ENCODE peak calls at places on chromosome 10, in four cellular contexts. U is neuronal stem cell, E is hepatocyte, I is IMR-90. D is an unnamed sample.

GRCh38 chr10:80471715-80472233 is 17.7 kb downstream of the TSPAN14 start:
- DNase-seq in U (no peak), E (no peak), I (no peak), D (no peak)

GRCh38 chr10:3210251-3210650 is 37.7 kb upstream of the PITRM1 start:
- DNase-seq in U (no peak), E (no peak), I (no peak), D (no peak)

GRCh38 chr10:48447356-48448215 is 141.1 kb downstream of the MAPK8 start:
- DNase-seq in U (no peak), E (no peak), I (no peak), D (no peak)

GRCh38 chr10:24882047-24882698 is 70.2 kb downstream of the PRTFDC1 start:
- DNase-seq in U (no peak), E (no peak), I (peak; percentile 60), D (no peak)

GRCh38 chr10:59227136-59227673 is 50.8 kb downstream of the PHYHIPL start:
- DNase-seq in U (no peak), E (no peak), I (no peak), D (no peak)

GRCh38 chr10:19250542-19250941 is 201.9 kb downstream of the MALRD1 start:
- DNase-seq in U (no peak), E (no peak), I (peak; percentile 93), D (no peak)

GRCh38 chr10:124532106-124532641 is 70.6 kb downstream of the LHPP start:
- DNase-seq in U (no peak), E (peak; percentile 69), I (no peak), D (peak; percentile 28)

GRCh38 chr10:60203993-60204618 is 185.6 kb downstream of the ANK3 start:
- DNase-seq in U (peak; percentile 21), E (peak; percentile 60), I (peak; percentile 54), D (no peak)

GRCh38 chr10:110567201-110568054 is at the start of gene SMC3:
- DNase-seq in U (peak; percentile 98), E (peak; percentile 95), I (peak; percentile 96), D (peak; percentile 92)

GRCh38 chr10:79981673-79982485 is 33.0 kb upstream of the SFTPD start:
- DNase-seq in U (peak; percentile 36), E (peak; percentile 80), I (peak; percentile 2), D (peak; percentile 32)

GRCh38 chr10:28269842-28270456 is 32.9 kb downstream of the MPP7 start:
- DNase-seq in U (no peak), E (no peak), I (no peak), D (no peak)

GRCh38 chr10:14466256-14466655 is 135.5 kb upstream of the FRMD4A start:
- DNase-seq in U (no peak), E (no peak), I (peak; percentile 49), D (no peak)

GRCh38 chr10:63976538-63976937 is 455.3 kb downstream of the REEP3 start:
- DNase-seq in U (peak; percentile 29), E (peak; percentile 66), I (peak; percentile 6), D (peak; percentile 57)

GRCh38 chr10:102309236-102309635 is 63.9 kb downstream of the GBF1 start:
- DNase-seq in U (no peak), E (no peak), I (no peak), D (no peak)

GRCh38 chr10:119670717-119671116 is 19.5 kb downstream of the BAG3 start:
- DNase-seq in U (no peak), E (no peak), I (peak; percentile 65), D (no peak)

GRCh38 chr10:80122110-80122710 is 10.3 kb upstream of the PLAC9 start:
- DNase-seq in U (no peak), E (no peak), I (no peak), D (no peak)

GRCh38 chr10:35212856-35213255 is 86.2 kb downstream of the CREM start:
- DNase-seq in U (no peak), E (no peak), I (no peak), D (no peak)

GRCh38 chr10:77940225-77940624 is 13.7 kb upstream of the DLG5 start:
- DNase-seq in U (no peak), E (no peak), I (no peak), D (no peak)

GRCh38 chr10:37584643-37585042 is 272.8 kb downstream of the ZNF248 start:
- DNase-seq in U (no peak), E (no peak), I (no peak), D (no peak)

GRCh38 chr10:110151467-110151866 is 55.9 kb upstream of the MXI1 start:
- DNase-seq in U (no peak), E (peak; percentile 69), I (no peak), D (no peak)

GRCh38 chr10:11279286-11279685 is 261.6 kb downstream of the CELF2 start:
- DNase-seq in U (no peak), E (no peak), I (no peak), D (no peak)

GRCh38 chr10:71548494-71548846 is 151.8 kb downstream of the CDH23 start:
- DNase-seq in U (no peak), E (peak; percentile 46), I (peak; percentile 0), D (no peak)

GRCh38 chr10:101080933-101081546 is 19.3 kb downstream of the KAZALD1 start:
- DNase-seq in U (peak; percentile 49), E (peak; percentile 49), I (peak; percentile 29), D (no peak)

GRCh38 chr10:48935141-48935540 is 4.5 kb downstream of the LRRC18 start:
- DNase-seq in U (no peak), E (no peak), I (no peak), D (no peak)

GRCh38 chr10:28624351-28624750 is 53.0 kb upstream of the BAMBI start:
- DNase-seq in U (no peak), E (no peak), I (no peak), D (no peak)

GRCh38 chr10:60537697-60538096 is 148.0 kb upstream of the ANK3 start:
- DNase-seq in U (no peak), E (no peak), I (peak; percentile 1), D (no peak)

GRCh38 chr10:133324198-133324792 is 12.4 kb downstream of the CALY start:
- DNase-seq in U (no peak), E (peak; percentile 86), I (peak; percentile 55), D (peak; percentile 38)

GRCh38 chr10:3467052-3467906 is 294.7 kb upstream of the PITRM1 start:
- DNase-seq in U (no peak), E (peak; percentile 44), I (peak; percentile 93), D (no peak)

GRCh38 chr10:71771204-71771603 is 2.1 kb downstream of the VSIR start:
- DNase-seq in U (no peak), E (no peak), I (no peak), D (no peak)

GRCh38 chr10:12193193-12193592 is 2.5 kb downstream of the NUDT5 start:
- DNase-seq in U (no peak), E (no peak), I (peak; percentile 71), D (no peak)

GRCh38 chr10:23001901-23002516 is 74.2 kb downstream of the ARMC3 start:
- DNase-seq in U (no peak), E (no peak), I (no peak), D (no peak)

GRCh38 chr10:77392236-77392721 is 245.3 kb downstream of the KCNMA1 start:
- DNase-seq in U (no peak), E (no peak), I (peak; percentile 60), D (no peak)

GRCh38 chr10:60570272-60570865 is 180.7 kb upstream of the ANK3 start:
- DNase-seq in U (no peak), E (no peak), I (no peak), D (no peak)

GRCh38 chr10:4838743-4839142 is 12.7 kb downstream of the AKR1E2 start:
- DNase-seq in U (no peak), E (no peak), I (no peak), D (no peak)
- H3K36me3 ChIP-seq in U (peaks cover 2% of the 10 kb centered on the region), E (no peaks in the 10 kb centered on the region), I (no peaks in the 10 kb centered on the region), D (peaks cover 74% of the 10 kb centered on the region)

GRCh38 chr10:74079028-74079913 is 71.4 kb downstream of the AP3M1 start:
- DNase-seq in U (no peak), E (no peak), I (peak; percentile 33), D (no peak)

GRCh38 chr10:74078037-74078436 is 72.6 kb downstream of the AP3M1 start:
- DNase-seq in U (no peak), E (no peak), I (peak; percentile 66), D (no peak)

GRCh38 chr10:74076961-74077360 is 73.7 kb downstream of the AP3M1 start:
- DNase-seq in U (no peak), E (no peak), I (peak; percentile 44), D (no peak)

GRCh38 chr10:74075906-74076305 is 74.7 kb downstream of the AP3M1 start:
- DNase-seq in U (no peak), E (no peak), I (no peak), D (no peak)

DNA sequence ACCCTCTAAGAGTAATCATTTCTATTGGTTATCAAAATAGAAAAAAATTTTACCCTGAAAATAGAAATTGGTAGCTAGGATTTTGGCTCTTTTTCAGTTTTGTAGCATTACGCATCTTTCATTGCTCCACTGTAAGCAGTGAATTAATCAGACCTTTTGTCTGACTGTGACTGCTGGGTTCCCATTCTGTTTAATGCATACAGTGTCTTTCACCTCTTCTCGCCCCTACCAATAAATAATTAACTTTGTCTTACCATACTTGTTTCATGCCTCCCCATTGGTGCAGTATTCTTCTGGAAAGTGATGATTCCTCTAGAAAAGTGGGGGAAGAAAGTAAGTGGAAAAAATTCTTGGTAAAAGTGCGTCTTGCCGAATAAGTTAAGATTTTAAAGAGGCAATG is 73.2 kb downstream of the AP3M1 start:
- DNase-seq in U (no peak), E (no peak), I (no peak), D (no peak)
- H3K4me3 ChIP-seq in U (no peak overlapping the region), E (no peak overlapping the region), I (no peak overlapping the region), D (no peak overlapping the region)

DNA sequence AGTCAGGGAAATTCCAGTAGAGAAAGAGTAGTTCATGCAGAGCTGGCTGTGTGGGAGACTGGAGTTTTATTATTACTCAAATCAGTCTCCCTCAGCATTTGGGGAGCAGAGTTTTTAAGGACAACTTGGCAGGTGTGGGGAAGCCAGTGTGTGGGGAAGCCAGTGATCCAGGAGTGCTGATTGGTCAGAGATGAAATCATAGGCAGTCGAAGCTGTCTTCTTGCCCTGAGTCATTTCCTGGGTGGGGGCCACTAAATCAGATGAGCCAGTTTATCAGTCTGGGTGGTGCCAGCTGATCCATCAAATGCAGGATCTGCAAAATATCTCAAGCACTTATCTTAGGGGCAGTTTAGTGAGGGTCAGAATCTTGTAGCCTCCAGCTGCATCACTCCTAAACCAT is 194.6 kb upstream of the NRG3 start:
- DNase-seq in U (no peak), E (no peak), I (no peak), D (no peak)
- H3K36me3 ChIP-seq in U (no peaks in the 10 kb centered on the region), E (no peaks in the 10 kb centered on the region), I (no peaks in the 10 kb centered on the region), D (no peaks in the 10 kb centered on the region)

GRCh38 chr10:67837519-67838314 is at the start of gene DNAJC12:
- DNase-seq in U (no peak), E (peak; percentile 62), I (peak; percentile 82), D (no peak)
- H3K4me3 ChIP-seq in U (peak within 1 kb of the TSS; percentile 40), E (peak within 1 kb of the TSS; percentile 3), I (peak within 1 kb of the TSS; percentile 17), D (no peak within 1 kb of the TSS)